ENCODE peak calls at places on chromosome 18, in seven cellular contexts. I, D, H, B, K, J and Y are unnamed samples.

GRCh38 chr18:63098014-63098981 is 221.3 kb downstream of the BCL2 start:
- DNase-seq in B (no peak), H (peak), J (no peak), K (no peak), I (peak), D (no peak), Y (no peak)

GRCh38 chr18:28040216-28040615 is 136.7 kb downstream of the CDH2 start:
- DNase-seq in D (no peak), I (no peak), B (no peak), H (no peak), J (no peak), K (no peak), Y (no peak)

GRCh38 chr18:11752116-11752911 is 63.2 kb downstream of the GNAL start:
- DNase-seq in B (no peak), J (peak), D (peak), H (no peak), K (peak), I (no peak), Y (no peak)

GRCh38 chr18:79682896-79683625 is 3.5 kb downstream of the CTDP1 start:
- DNase-seq in J (no peak), K (no peak), I (peak), H (no peak), D (no peak), B (peak), Y (peak)

GRCh38 chr18:75183524-75183923 is 25.4 kb downstream of the PTGR3 start:
- DNase-seq in I (no peak), D (no peak), H (no peak), K (no peak), J (no peak), B (no peak), Y (no peak)

GRCh38 chr18:28088477-28088876 is 88.5 kb downstream of the CDH2 start:
- DNase-seq in H (no peak), K (no peak), D (no peak), B (no peak), J (no peak), I (no peak), Y (no peak)

GRCh38 chr18:55275042-55275897 is 312.7 kb downstream of the TCF4 start:
- DNase-seq in H (no peak), K (no peak), I (peak), J (peak), B (no peak), D (peak), Y (no peak)

GRCh38 chr18:49081511-49082146 is 130.9 kb upstream of the SMAD7 start:
- DNase-seq in J (no peak), D (peak), H (no peak), K (no peak), B (no peak), I (no peak), Y (no peak)

GRCh38 chr18:46939337-46939963 is 22.0 kb downstream of the KATNAL2 start:
- DNase-seq in J (peak), K (no peak), H (no peak), B (no peak), D (peak), I (no peak), Y (no peak)

GRCh38 chr18:75360206-75360605 is 67.3 kb downstream of the SMIM21 start:
- DNase-seq in H (no peak), I (no peak), K (no peak), J (no peak), D (no peak), B (no peak), Y (no peak)

GRCh38 chr18:48545690-48546365 is 7.0 kb downstream of the CTIF start:
- DNase-seq in K (no peak), I (no peak), D (peak), H (no peak), J (peak), B (no peak), Y (no peak)

GRCh38 chr18:25351773-25352628 is at the start of gene ZNF521:
- DNase-seq in J (peak), I (peak), D (peak), B (no peak), K (peak), H (no peak), Y (no peak)

GRCh38 chr18:25503567-25504081 is 151.7 kb upstream of the ZNF521 start:
- DNase-seq in J (peak), B (no peak), D (peak), K (peak), H (no peak), I (no peak), Y (no peak)

GRCh38 chr18:63317982-63318881 is 1.3 kb downstream of the BCL2 start:
- DNase-seq in H (peak), J (no peak), B (peak), D (no peak), I (peak), K (peak), Y (peak)

GRCh38 chr18:29034113-29034856 is 857.4 kb upstream of the CDH2 start:
- DNase-seq in D (peak), I (no peak), H (no peak), K (no peak), B (no peak), J (peak), Y (no peak)

GRCh38 chr18:10290244-10291240 is 163.9 kb upstream of the APCDD1 start:
- DNase-seq in D (peak), B (no peak), H (no peak), J (peak), K (no peak), I (no peak), Y (no peak)

GRCh38 chr18:22504665-22505064 is 87.0 kb upstream of the CTAGE1 start:
- DNase-seq in H (no peak), B (no peak), J (no peak), I (no peak), K (no peak), D (peak), Y (no peak)

GRCh38 chr18:43596106-43596712 is 318.9 kb upstream of the SYT4 start:
- DNase-seq in J (peak), I (peak), H (no peak), B (no peak), D (peak), K (peak), Y (no peak)

GRCh38 chr18:5309888-5310470 is 14.5 kb upstream of the ZBTB14 start:
- DNase-seq in J (no peak), D (no peak), B (no peak), H (no peak), K (no peak), I (peak), Y (no peak)

GRCh38 chr18:49321800-49322461 is 138.5 kb downstream of the DYM start:
- DNase-seq in D (peak), K (no peak), H (no peak), J (peak), I (no peak), B (no peak), Y (no peak)

GRCh38 chr18:73824684-73825083 is 322.9 kb downstream of the FBXO15 start:
- DNase-seq in K (no peak), I (no peak), H (no peak), D (no peak), B (no peak), J (no peak), Y (no peak)

GRCh38 chr18:12857215-12857924 is 26.7 kb downstream of the PTPN2 start:
- DNase-seq in I (peak), B (no peak), D (no peak), J (no peak), K (no peak), H (no peak), Y (no peak)

GRCh38 chr18:73895701-73896100 is 251.9 kb downstream of the FBXO15 start:
- DNase-seq in H (no peak), K (no peak), I (no peak), J (no peak), D (no peak), B (no peak), Y (no peak)

GRCh38 chr18:31252522-31252921 is 65.4 kb upstream of the DSG1 start:
- DNase-seq in J (no peak), B (no peak), D (no peak), K (no peak), I (no peak), H (no peak), Y (no peak)